ENCODE peak calls at places on chromosomes 4 and X, in four cellular contexts. O is iPS-NIHi11, G is H4, I is AG09319. N is an unnamed sample.

GRCh38 chr4:184409911-184410692 is 64.2 kb downstream of the IRF2 start:
- DNase-seq in O (no peak), G (no peak), I (no peak), N (no peak)

GRCh38 chrX:103585421-103586313 is at the start of gene TCEAL4:
- DNase-seq in O (peak; percentile 74), G (peak; percentile 18), I (no peak), N (peak; percentile 26)

GRCh38 chrX:78658851-78659744 is at the start of gene RTL3:
- DNase-seq in O (no peak), G (peak; percentile 24), I (no peak), N (no peak)

GRCh38 chrX:53422915-53423268 is 219 bp downstream of the RIBC1 start:
- DNase-seq in O (peak; percentile 41), G (no peak), I (no peak), N (no peak)

GRCh38 chr4:186808635-186809018 is 85.0 kb upstream of the FAT1 start:
- DNase-seq in O (no peak), G (no peak), I (no peak), N (no peak)

GRCh38 chrX:47030339-47030738 is 47.9 kb upstream of the RGN start:
- DNase-seq in O (peak; percentile 27), G (peak; percentile 28), I (peak; percentile 27), N (peak; percentile 85)

GRCh38 chrX:23699636-23700194 is 32.4 kb downstream of the PRDX4 start:
- DNase-seq in O (peak; percentile 32), G (no peak), I (no peak), N (no peak)

GRCh38 chr4:99947190-99947578 is 766 bp upstream of the DNAJB14 start:
- DNase-seq in O (no peak), G (no peak), I (no peak), N (peak; percentile 53)

GRCh38 chr4:8694651-8695151 is 102.1 kb downstream of the CPZ start:
- DNase-seq in O (no peak), G (no peak), I (no peak), N (no peak)

GRCh38 chr4:130092187-130093015 is 996.4 kb downstream of the C4orf33 start:
- DNase-seq in O (no peak), G (no peak), I (no peak), N (no peak)

GRCh38 chrX:15233416-15234015 is 36.4 kb downstream of the ASB9 start:
- DNase-seq in O (no peak), G (no peak), I (no peak), N (no peak)

GRCh38 chr4:15729910-15730533 is 27.2 kb downstream of the BST1 start:
- DNase-seq in O (peak; percentile 67), G (peak; percentile 44), I (no peak), N (peak; percentile 62)

GRCh38 chr4:3009422-3009821 is 46.1 kb downstream of the GRK4 start:
- DNase-seq in O (peak; percentile 41), G (no peak), I (peak; percentile 44), N (peak; percentile 12)